ENCODE peak calls at places on chromosomes 13 and 19, in four cellular contexts. T, Y, X and Q are unnamed samples.

GRCh38 chr13:107712145-107712544 is 503.2 kb downstream of the LIG4 start:
- DNase-seq in T (no peak), X (no peak), Y (no peak), Q (no peak)

GRCh38 chr19:6773323-6773931 is 919 bp downstream of the VAV1 start:
- DNase-seq in T (no peak), Y (peak; percentile 57), X (no peak), Q (peak; percentile 32)

GRCh38 chr19:13241321-13242104 is 91.3 kb downstream of the IER2 start:
- DNase-seq in T (no peak), X (no peak), Y (peak; percentile 23), Q (no peak)

GRCh38 chr13:111385182-111385857 is 64.9 kb downstream of the TEX29 start:
- DNase-seq in Y (no peak), X (no peak), T (no peak), Q (no peak)

GRCh38 chr13:42333613-42334328 is 61.8 kb downstream of the AKAP11 start:
- DNase-seq in Y (peak; percentile 7), X (peak; percentile 10), T (no peak), Q (no peak)

GRCh38 chr13:27131906-27132305 is 39.7 kb downstream of the USP12 start:
- DNase-seq in T (no peak), Y (no peak), X (no peak), Q (no peak)

GRCh38 chr13:113960276-113960948 is 13.5 kb downstream of the C13orf46 start:
- DNase-seq in Y (no peak), T (no peak), X (no peak), Q (no peak)

GRCh38 chr13:42574435-42575311 is 721 bp downstream of the TNFSF11 start:
- DNase-seq in Y (peak; percentile 9), T (peak; percentile 9), X (no peak), Q (no peak)

GRCh38 chr13:90477194-90477593 is 870.3 kb upstream of the MIR17HG start:
- DNase-seq in T (no peak), X (no peak), Y (no peak), Q (no peak)

GRCh38 chr13:46627462-46627861 is 74.5 kb downstream of the LRCH1 start:
- DNase-seq in Y (no peak), X (no peak), T (no peak), Q (no peak)

GRCh38 chr13:27971236-27971645 is 2.1 kb upstream of the CDX2 start:
- DNase-seq in T (no peak), Y (no peak), X (no peak), Q (no peak)

GRCh38 chr13:106649495-106649894 is 81.6 kb upstream of the ARGLU1 start:
- DNase-seq in Y (no peak), T (no peak), X (peak; percentile 51), Q (no peak)

GRCh38 chr13:20475927-20476691 is 49.5 kb downstream of the CRYL1 start:
- DNase-seq in Y (peak; percentile 85), X (peak; percentile 38), T (peak; percentile 57), Q (peak; percentile 67)

GRCh38 chr13:77136902-77137420 is 110.0 kb upstream of the FBXL3 start:
- DNase-seq in T (no peak), X (peak; percentile 96), Y (no peak), Q (no peak)

GRCh38 chr19:34432797-34433196 is 4.6 kb downstream of the UBA2 start:
- DNase-seq in Y (no peak), T (no peak), X (no peak), Q (no peak)

GRCh38 chr13:109687559-109688448 is 98.6 kb downstream of the IRS2 start:
- DNase-seq in T (no peak), Y (no peak), X (no peak), Q (no peak)

GRCh38 chr13:83327091-83327490 is 555.2 kb downstream of the SLITRK1 start:
- DNase-seq in T (no peak), X (peak; percentile 1), Y (no peak), Q (no peak)

GRCh38 chr13:78160793-78161192 is 242.2 kb upstream of the EDNRB start:
- DNase-seq in X (peak; percentile 79), T (no peak), Y (no peak), Q (no peak)

GRCh38 chr19:38442736-38443135 is 9.2 kb downstream of the RYR1 start:
- DNase-seq in T (no peak), X (no peak), Y (no peak), Q (no peak)

GRCh38 chr19:38445362-38445761 is 11.9 kb downstream of the RYR1 start:
- DNase-seq in Y (no peak), X (no peak), T (no peak), Q (no peak)

GRCh38 chr19:38441660-38442348 is 8.3 kb downstream of the RYR1 start:
- DNase-seq in X (no peak), T (no peak), Y (no peak), Q (no peak)

GRCh38 chr19:38443458-38444001 is 10.0 kb downstream of the RYR1 start:
- DNase-seq in T (no peak), X (no peak), Y (no peak), Q (no peak)

DNA sequence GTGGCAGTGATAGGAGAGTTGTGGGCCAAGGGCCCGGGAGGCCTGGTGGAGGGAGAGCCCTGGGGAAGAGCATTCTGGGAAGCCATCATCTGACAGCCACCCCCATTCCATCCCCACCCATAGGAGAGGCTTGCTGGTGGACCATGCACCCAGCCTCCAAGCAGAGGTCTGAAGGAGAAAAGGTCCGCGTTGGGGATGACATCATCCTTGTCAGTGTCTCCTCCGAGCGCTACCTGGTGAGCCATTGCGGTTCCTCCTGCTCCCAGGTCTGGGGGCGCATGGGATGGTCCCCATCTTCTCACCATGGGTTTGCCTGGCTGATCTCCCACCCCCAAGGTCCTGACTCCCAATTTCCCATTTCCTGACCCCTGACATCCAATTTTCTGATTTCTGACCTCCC is 10.5 kb downstream of the RYR1 start:
- DNase-seq in Y (no peak), T (no peak), X (no peak), Q (no peak)
- H3K9me3 ChIP-seq in Y (no peaks in the 10 kb centered on the region), T (no peaks in the 10 kb centered on the region), X (no peaks in the 10 kb centered on the region), Q (no peaks in the 10 kb centered on the region)

GRCh38 chr19:58097349-58097748 is 682 bp downstream of the ZSCAN18 start:
- DNase-seq in X (no peak), T (no peak), Y (peak; percentile 15), Q (no peak)
- H3K9me3 ChIP-seq in X (peaks cover 33% of the 10 kb centered on the region), T (peaks cover 56% of the 10 kb centered on the region), Y (peaks cover 9% of the 10 kb centered on the region), Q (peaks cover 15% of the 10 kb centered on the region)

DNA sequence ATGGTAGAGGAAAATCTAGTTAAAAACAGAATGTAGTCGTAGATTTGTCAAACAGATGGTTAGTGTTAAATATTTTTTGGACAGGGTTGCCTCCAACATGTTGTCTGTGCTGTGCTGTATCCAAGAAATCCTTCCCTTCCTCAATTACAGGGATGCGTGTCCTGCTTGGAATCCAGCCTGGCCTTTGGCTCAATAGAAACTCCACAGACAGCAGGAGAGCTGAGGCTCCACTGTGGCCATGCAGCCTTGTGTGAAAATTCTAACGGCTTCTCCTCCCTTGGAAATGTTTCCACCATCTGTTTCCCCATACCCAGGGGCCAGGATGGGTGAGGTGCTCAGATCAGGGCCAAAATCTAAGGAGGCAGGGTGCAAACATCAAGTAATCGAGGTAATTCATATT is 67.7 kb upstream of the USP29 start:
- DNase-seq in Y (no peak), X (no peak), T (no peak), Q (no peak)
- H3K9me3 ChIP-seq in Y (peaks cover 6% of the 10 kb centered on the region), X (peaks cover 11% of the 10 kb centered on the region), T (peaks cover 18% of the 10 kb centered on the region), Q (no peaks in the 10 kb centered on the region)

GRCh38 chr19:53136432-53136831 is 3.7 kb upstream of the ZNF415 start:
- DNase-seq in Y (no peak), X (no peak), T (no peak), Q (no peak)

DNA sequence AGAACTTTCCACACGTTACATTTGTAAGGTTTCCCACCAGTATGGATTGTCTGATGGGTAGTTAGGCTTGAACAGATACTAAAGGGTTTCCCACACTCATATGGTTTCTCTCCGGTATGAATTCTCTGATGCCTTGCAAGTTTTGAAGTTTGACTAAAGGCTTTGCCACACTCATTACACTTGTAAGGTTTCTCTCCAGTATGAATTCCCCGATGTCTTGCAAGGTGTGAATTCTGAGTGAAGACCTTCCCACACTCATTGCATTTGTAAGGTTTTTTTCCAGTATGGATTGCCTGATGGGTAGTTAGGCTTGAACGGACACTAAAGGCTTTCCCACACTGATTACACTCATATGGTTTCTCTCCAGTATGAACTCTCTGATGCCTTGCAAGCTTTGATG is 7.6 kb upstream of the ZNF415 start:
- DNase-seq in X (no peak), Y (no peak), T (no peak), Q (no peak)
- H3K9me3 ChIP-seq in X (peaks cover 49% of the 10 kb centered on the region), Y (peaks cover 44% of the 10 kb centered on the region), T (peaks cover 90% of the 10 kb centered on the region), Q (peaks cover 34% of the 10 kb centered on the region)

DNA sequence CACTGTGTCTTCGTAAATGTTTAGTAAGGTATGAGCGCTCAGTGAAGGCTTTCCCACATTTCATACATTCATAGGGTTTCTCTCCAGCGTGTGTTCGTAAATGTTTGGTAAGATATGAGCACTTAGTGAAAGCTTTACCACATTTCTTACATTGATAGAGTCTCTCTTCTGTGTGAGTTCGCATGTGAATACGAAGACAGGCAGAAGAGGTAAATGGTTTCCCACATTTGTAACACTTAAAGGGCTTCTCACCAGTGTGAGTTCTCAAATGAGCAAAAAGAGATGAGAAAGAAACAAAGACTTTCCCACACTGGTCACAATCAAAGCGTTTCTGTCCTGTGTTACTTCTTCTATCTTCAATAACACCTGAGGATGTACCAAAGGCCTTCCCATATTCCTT is 31.3 kb downstream of the ZNF560 start:
- DNase-seq in T (no peak), X (no peak), Y (no peak), Q (no peak)
- H3K9me3 ChIP-seq in T (peaks cover 57% of the 10 kb centered on the region), X (peaks cover 50% of the 10 kb centered on the region), Y (peaks cover 35% of the 10 kb centered on the region), Q (peaks cover 18% of the 10 kb centered on the region)

GRCh38 chr19:37813340-37813739 is 34.0 kb upstream of the ZNF573 start:
- DNase-seq in X (no peak), T (no peak), Y (no peak), Q (no peak)

DNA sequence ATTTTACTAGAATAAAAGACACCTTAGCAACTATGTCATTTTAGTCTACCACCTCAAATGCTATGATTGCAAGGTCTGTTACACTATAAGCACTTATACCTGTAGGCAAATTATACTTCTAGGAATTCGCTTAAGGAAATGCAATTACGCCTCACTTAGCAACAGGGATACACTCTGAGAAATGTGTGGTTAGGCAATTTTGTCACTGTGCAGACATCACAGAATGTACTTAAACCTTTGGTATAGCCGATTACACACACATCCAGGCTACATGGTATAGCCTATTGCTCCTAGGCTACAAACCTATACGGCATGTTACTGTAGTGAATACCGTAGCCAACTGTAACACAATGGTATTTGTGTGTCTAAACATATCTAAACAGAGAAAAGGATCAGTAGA is 30.0 kb upstream of the ZNF573 start:
- DNase-seq in X (no peak), Y (no peak), T (no peak), Q (no peak)
- H3K9me3 ChIP-seq in X (peaks cover 17% of the 10 kb centered on the region), Y (peaks cover 11% of the 10 kb centered on the region), T (peaks cover 43% of the 10 kb centered on the region), Q (peaks cover 7% of the 10 kb centered on the region)

GRCh38 chr19:57111329-57111644 is 8.5 kb upstream of the USP29 start:
- DNase-seq in Y (no peak), X (no peak), T (no peak), Q (no peak)
- H3K9me3 ChIP-seq in Y (peaks cover 11% of the 10 kb centered on the region), X (peaks cover 9% of the 10 kb centered on the region), T (peaks cover 49% of the 10 kb centered on the region), Q (peaks cover 3% of the 10 kb centered on the region)